ENCODE peak calls at places on chromosomes 4 and X, in four cellular contexts. K is Panc1, Z is upper lobe of right lung, E is A549. U is an unnamed sample.

GRCh38 chr4:6705638-6706037 is 4.0 kb downstream of the MRFAP1L1 start:
- ATAC-seq in K (no peak), Z (no peak), E (no peak), U (no peak)

GRCh38 chr4:155170569-155170968 is 37.9 kb upstream of the NPY2R start:
- ATAC-seq in K (no peak), Z (no peak), E (no peak), U (no peak)

GRCh38 chrX:9501362-9501761 is 36.5 kb downstream of the TBL1X start:
- ATAC-seq in K (no peak), Z (no peak), E (no peak), U (no peak)

GRCh38 chr4:111066447-111066846 is 443.6 kb upstream of the PITX2 start:
- ATAC-seq in K (no peak), Z (no peak), E (no peak), U (no peak)

GRCh38 chr4:121113680-121114079 is 41.3 kb upstream of the NDNF start:
- ATAC-seq in K (no peak), Z (no peak), E (no peak), U (no peak)

GRCh38 chr4:53629296-53629695 is 38.0 kb upstream of the LNX1 start:
- ATAC-seq in K (no peak), Z (no peak), E (no peak), U (peak)

GRCh38 chr4:10013722-10014121 is 7.6 kb downstream of the SLC2A9 start:
- ATAC-seq in K (peak), Z (peak), E (peak), U (no peak)

GRCh38 chr4:105149771-105150170 is 3.1 kb downstream of the TET2 start:
- ATAC-seq in K (no peak), Z (peak), E (no peak), U (no peak)

GRCh38 chr4:41183021-41183553 is 31.3 kb downstream of the APBB2 start:
- ATAC-seq in K (no peak), Z (no peak), E (no peak), U (no peak)

GRCh38 chr4:85445058-85445639 is 29.8 kb upstream of the ARHGAP24 start:
- ATAC-seq in K (no peak), Z (peak), E (no peak), U (no peak)

GRCh38 chr4:38785901-38786402 is 3.2 kb upstream of the TLR10 start:
- ATAC-seq in K (no peak), Z (peak), E (no peak), U (peak)

GRCh38 chr4:38529189-38530115 is 134.5 kb upstream of the KLF3 start:
- ATAC-seq in K (no peak), Z (peak), E (no peak), U (peak)

GRCh38 chr4:122633211-122633610 is 12.3 kb upstream of the IL21 start:
- ATAC-seq in K (no peak), Z (no peak), E (no peak), U (no peak)

GRCh38 chr4:168735735-168736134 is 238.9 kb downstream of the PALLD start:
- ATAC-seq in K (no peak), Z (no peak), E (no peak), U (no peak)

GRCh38 chr4:89299153-89299789 is 8.3 kb downstream of the GPRIN3 start:
- ATAC-seq in K (no peak), Z (peak), E (peak), U (no peak)

GRCh38 chrX:69282893-69283690 is 117.8 kb upstream of the PJA1 start:
- ATAC-seq in K (no peak), Z (no peak), E (peak), U (no peak)

GRCh38 chr4:152850377-152850776 is 70.6 kb downstream of the ARFIP1 start:
- ATAC-seq in K (no peak), Z (peak), E (no peak), U (peak)

GRCh38 chrX:9677098-9677739 is 88.4 kb downstream of the GPR143 start:
- ATAC-seq in K (no peak), Z (peak), E (no peak), U (peak)

GRCh38 chrX:132393090-132393884 is 95.6 kb downstream of the MBNL3 start:
- ATAC-seq in K (no peak), Z (no peak), E (no peak), U (no peak)

GRCh38 chr4:78613522-78614311 is 62.1 kb downstream of the ANXA3 start:
- ATAC-seq in K (no peak), Z (peak), E (no peak), U (no peak)

GRCh38 chr4:6480532-6481088 is 8.2 kb upstream of the PPP2R2C start:
- ATAC-seq in K (peak), Z (no peak), E (no peak), U (no peak)

GRCh38 chrX:132822634-132823012 is 135.8 kb downstream of the HS6ST2 start:
- ATAC-seq in K (no peak), Z (no peak), E (no peak), U (no peak)

GRCh38 chr4:148044889-148045352 is 313.0 kb downstream of the ARHGAP10 start:
- ATAC-seq in K (no peak), Z (peak), E (peak), U (no peak)

GRCh38 chr4:132792305-132792704 is 356.8 kb upstream of the PCDH10 start:
- ATAC-seq in K (no peak), Z (no peak), E (no peak), U (no peak)

DNA sequence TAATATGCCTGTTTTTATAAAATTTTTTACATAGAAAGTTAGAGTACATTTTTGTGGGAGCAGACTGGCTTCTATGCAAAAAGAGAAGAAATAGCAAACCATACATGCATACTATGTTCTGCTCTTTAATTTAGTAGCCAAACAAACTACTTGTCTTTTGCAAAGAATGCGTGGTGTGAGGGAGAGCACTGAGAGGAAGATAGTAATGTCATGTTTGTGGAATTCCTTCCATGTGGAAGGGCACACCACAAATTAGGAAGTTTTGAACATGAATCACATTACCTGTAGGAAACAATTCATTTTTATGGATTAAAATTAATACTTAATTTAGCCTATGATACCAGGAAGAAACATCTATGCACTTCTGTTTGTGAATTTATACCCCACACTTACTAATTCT is 1529.1 kb upstream of the ADGRL3 start:
- ATAC-seq in K (no peak), Z (no peak), E (no peak), U (no peak)
- H3K4me3 ChIP-seq in K (no peak), Z (no peak), E (no peak), U (no peak)

GRCh38 chr4:113636877-113637276 is 124.7 kb downstream of the CAMK2D start:
- ATAC-seq in K (peak), Z (peak), E (no peak), U (no peak)
- H3K4me3 ChIP-seq in K (no peak), Z (no peak), E (no peak), U (no peak)

GRCh38 chr4:14816592-14817273 is 185.5 kb upstream of the CPEB2 start:
- ATAC-seq in K (no peak), Z (no peak), E (no peak), U (no peak)
- H3K4me3 ChIP-seq in K (no peak), Z (no peak), E (no peak), U (no peak)

GRCh38 chrX:20477836-20478532 is 211.3 kb upstream of the RPS6KA3 start:
- ATAC-seq in K (no peak), Z (no peak), E (no peak), U (no peak)
- H3K4me3 ChIP-seq in K (no peak), Z (no peak), E (no peak), U (no peak)

GRCh38 chrX:140821280-140821679 is 111.7 kb downstream of the LINC00632 start:
- ATAC-seq in K (no peak), Z (no peak), E (no peak), U (no peak)
- H3K4me3 ChIP-seq in K (no peak), Z (no peak), E (no peak), U (no peak)

GRCh38 chr4:150387983-150388382 is 194.0 kb upstream of the MAB21L2 start:
- ATAC-seq in K (no peak), Z (peak), E (no peak), U (no peak)

GRCh38 chr4:150394046-150394445 is 187.9 kb upstream of the MAB21L2 start:
- ATAC-seq in K (no peak), Z (no peak), E (no peak), U (no peak)

GRCh38 chr4:150391052-150391451 is 190.9 kb upstream of the MAB21L2 start:
- ATAC-seq in K (no peak), Z (no peak), E (no peak), U (no peak)

GRCh38 chr4:150389896-150390530 is 191.9 kb upstream of the MAB21L2 start:
- ATAC-seq in K (no peak), Z (no peak), E (no peak), U (no peak)

DNA sequence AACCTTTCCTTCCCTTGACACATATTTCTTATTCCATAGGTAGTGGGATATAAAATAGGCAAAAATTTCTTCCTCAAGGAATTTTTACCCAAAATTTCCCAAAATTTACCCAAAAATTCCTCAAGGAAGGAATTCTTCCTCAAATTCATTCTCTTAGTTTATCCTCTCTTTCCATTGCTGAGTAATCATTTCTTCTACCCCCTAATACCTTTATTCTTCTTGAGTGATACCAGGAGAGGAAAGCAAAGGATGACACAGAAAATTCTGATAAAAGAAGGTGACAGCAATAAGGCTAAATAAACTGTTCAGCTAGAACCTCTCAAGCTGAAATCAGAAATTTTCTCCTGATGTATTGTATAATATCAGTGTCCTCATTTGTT is 191.4 kb upstream of the MAB21L2 start:
- ATAC-seq in K (no peak), Z (no peak), E (no peak), U (no peak)
- H3K4me3 ChIP-seq in K (no peak), Z (no peak), E (no peak), U (no peak)

U was measured in gastroesophageal sphincter.